ENCODE peak calls at places on chromosomes 12 and 14, in five cellular contexts. F is left cardiac atrium; Q is H4; I is activated T-cell treated with anti-CD3 and anti-CD28 coated beads, Interleukin-2, amount 50 U/mL, for 1 hour; C is GM03348. Z is an unnamed sample.

GRCh38 chr14:67365476-67365875 is 5.3 kb downstream of the EIF2S1 start:
- DNase-seq in C (no peak), Q (no peak), F (no peak), I (no peak), Z (no peak)

GRCh38 chr14:93564918-93565317 is 134.2 kb downstream of the UNC79 start:
- DNase-seq in Q (no peak), I (no peak), C (no peak), F (no peak), Z (no peak)

GRCh38 chr12:82627799-82628198 is 58.9 kb upstream of the TMTC2 start:
- DNase-seq in F (no peak), Q (peak; percentile 29), I (no peak), C (peak; percentile 50), Z (no peak)

GRCh38 chr12:3935078-3935477 is 61.9 kb upstream of the PARP11 start:
- DNase-seq in Q (no peak), F (no peak), I (no peak), C (no peak), Z (no peak)

GRCh38 chr12:75525263-75525662 is 13.9 kb upstream of the KRR1 start:
- DNase-seq in C (peak; percentile 12), Q (no peak), I (no peak), F (no peak), Z (no peak)

GRCh38 chr14:65117795-65118746 is 15.8 kb upstream of the MAX start:
- DNase-seq in I (no peak), Q (no peak), F (no peak), C (no peak), Z (no peak)

GRCh38 chr12:93662961-93663728 is 14.0 kb upstream of the CRADD start:
- DNase-seq in Q (no peak), F (peak; percentile 33), C (no peak), I (no peak), Z (peak; percentile 70)

GRCh38 chr14:54567224-54567633 is 301 bp downstream of the SAMD4A start:
- DNase-seq in F (no peak), C (peak; percentile 36), I (no peak), Q (no peak), Z (no peak)

GRCh38 chr12:57603758-57604453 is 718 bp upstream of the DTX3 start:
- DNase-seq in Q (peak; percentile 48), C (peak; percentile 51), I (no peak), F (peak; percentile 60), Z (no peak)

GRCh38 chr14:80664576-80664975 is 277.0 kb downstream of the CEP128 start:
- DNase-seq in Q (peak; percentile 39), C (no peak), I (no peak), F (no peak), Z (no peak)

Z was measured in right atrium auricular region.